ENCODE peak calls at places on chromosome 5, in seven cellular contexts. D is HCT116, S is GM12878, X is HepG2, W is SK-N-SH, P is K562, C is H1. Q is an unnamed sample.

GRCh38 chr5:141663506-141663905 is 12.3 kb upstream of the FCHSD1 start:
- DNase-seq in S (no peak), D (no peak), X (no peak), W (no peak), P (no peak), C (no peak), Q (no peak)

GRCh38 chr5:133924221-133924920 is 44.1 kb downstream of the C5orf15 start:
- DNase-seq in P (no peak), S (no peak), X (no peak), W (peak), D (no peak), C (no peak), Q (no peak)

GRCh38 chr5:137300411-137301240 is 198.5 kb downstream of the SPOCK1 start:
- DNase-seq in S (no peak), P (no peak), D (no peak), X (no peak), C (no peak), W (no peak), Q (no peak)

GRCh38 chr5:62260510-62260909 is 45.5 kb upstream of the KIF2A start:
- DNase-seq in S (no peak), W (no peak), C (no peak), X (no peak), D (no peak), P (no peak), Q (no peak)

GRCh38 chr5:1633605-1634336 is 110.0 kb upstream of the LPCAT1 start:
- DNase-seq in S (peak), P (peak), D (peak), C (peak), X (peak), W (peak), Q (peak)

GRCh38 chr5:134112726-134113571 is 1.5 kb upstream of the TCF7 start:
- DNase-seq in X (no peak), S (no peak), P (no peak), D (no peak), C (no peak), W (no peak), Q (no peak)

GRCh38 chr5:142517840-142518239 is 168.1 kb downstream of the FGF1 start:
- DNase-seq in D (no peak), C (no peak), P (no peak), W (no peak), X (peak), S (no peak), Q (no peak)

GRCh38 chr5:135578685-135579341 is at the start of gene CXCL14:
- DNase-seq in W (no peak), S (no peak), P (no peak), D (no peak), X (no peak), C (no peak), Q (no peak)

GRCh38 chr5:147481376-147481775 is 28.5 kb downstream of the DPYSL3 start:
- DNase-seq in P (no peak), C (no peak), S (no peak), X (no peak), W (no peak), D (no peak), Q (no peak)

GRCh38 chr5:88262116-88262515 is 6.5 kb downstream of the TMEM161B start:
- DNase-seq in D (no peak), W (no peak), X (no peak), C (no peak), P (no peak), S (no peak), Q (no peak)

GRCh38 chr5:142320851-142321560 is 3.8 kb downstream of the SPRY4 start:
- DNase-seq in D (no peak), W (peak), S (no peak), C (no peak), X (no peak), P (no peak), Q (no peak)

GRCh38 chr5:53422539-53422938 is 57.9 kb upstream of the FST start:
- DNase-seq in C (no peak), W (no peak), P (no peak), S (no peak), X (no peak), D (no peak), Q (no peak)

GRCh38 chr5:101390317-101390908 is 487.3 kb upstream of the ST8SIA4 start:
- DNase-seq in W (peak), X (peak), S (peak), D (peak), C (no peak), P (peak), Q (peak)

GRCh38 chr5:94614156-94614805 is 4.1 kb downstream of the KIAA0825 start:
- DNase-seq in P (no peak), C (no peak), S (no peak), X (no peak), D (no peak), W (no peak), Q (no peak)

GRCh38 chr5:173327084-173327947 is 898 bp downstream of the STC2 start:
- DNase-seq in S (no peak), W (peak), C (no peak), X (no peak), D (no peak), P (peak), Q (no peak)

GRCh38 chr5:98768160-98769005 is 5.1 kb upstream of the RGMB start:
- DNase-seq in P (peak), W (peak), C (peak), S (no peak), X (peak), D (no peak), Q (peak)

GRCh38 chr5:5658226-5658625 is 235.7 kb downstream of the ICE1 start:
- DNase-seq in W (no peak), C (no peak), X (no peak), D (no peak), S (peak), P (no peak), Q (no peak)

GRCh38 chr5:69030663-69031062 is 63.2 kb upstream of the SLC30A5 start:
- DNase-seq in X (no peak), W (peak), C (no peak), S (no peak), P (no peak), D (no peak), Q (no peak)

GRCh38 chr5:6085461-6085860 is 292.9 kb downstream of the MED10 start:
- DNase-seq in X (no peak), P (no peak), W (no peak), C (no peak), S (no peak), D (no peak), Q (no peak)

GRCh38 chr5:100623719-100624118 is 88.5 kb downstream of the FAM174A start:
- DNase-seq in W (no peak), P (no peak), X (no peak), D (no peak), C (no peak), S (no peak), Q (no peak)

GRCh38 chr5:28685794-28686193 is 1647.4 kb upstream of the CDH9 start:
- DNase-seq in W (no peak), P (no peak), D (no peak), S (no peak), C (no peak), X (no peak), Q (no peak)

GRCh38 chr5:172958268-172959046 is 767 bp upstream of the RPL26L1 start:
- DNase-seq in D (peak), P (peak), C (peak), X (peak), W (peak), S (no peak), Q (no peak)

GRCh38 chr5:10333154-10334006 is 20.1 kb upstream of the MARCHF6 start:
- DNase-seq in W (peak), D (no peak), S (no peak), P (no peak), X (no peak), C (no peak), Q (no peak)

GRCh38 chr5:133993152-133993548 is 11.6 kb downstream of the VDAC1 start:
- DNase-seq in C (no peak), S (no peak), P (no peak), X (no peak), D (no peak), W (no peak), Q (no peak)

GRCh38 chr5:107772418-107773310 is 101.9 kb upstream of the EFNA5 start:
- DNase-seq in D (no peak), C (no peak), P (no peak), X (no peak), S (no peak), W (peak), Q (no peak)

DNA sequence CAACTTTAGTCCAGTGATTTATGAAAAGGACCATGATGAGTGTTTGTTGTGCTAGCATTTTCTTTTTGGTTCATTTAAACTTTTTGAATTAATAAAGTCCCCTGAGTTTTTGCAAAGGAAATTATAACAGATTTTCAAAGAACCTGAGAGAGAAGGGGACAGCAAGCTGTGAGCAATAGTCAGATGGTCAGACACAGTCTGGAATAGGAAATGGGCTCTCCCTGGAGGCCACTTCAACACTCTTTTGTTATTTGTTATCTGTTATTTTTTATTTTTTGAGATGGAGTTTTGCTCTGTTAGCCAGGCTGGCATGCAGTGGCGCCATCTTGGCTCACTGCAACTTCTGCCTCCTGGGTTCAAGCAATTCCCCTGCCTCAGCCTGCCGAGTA is 171.1 kb downstream of the ARHGEF28 start:
- DNase-seq in C (no peak), S (no peak), D (no peak), W (no peak), P (no peak), X (no peak), Q (no peak)
- TF ChIP-seq SIN3A in C (no peak), S (no peak), D (no peak), W (no peak), P (no peak), X (no peak), Q (no peak)

DNA sequence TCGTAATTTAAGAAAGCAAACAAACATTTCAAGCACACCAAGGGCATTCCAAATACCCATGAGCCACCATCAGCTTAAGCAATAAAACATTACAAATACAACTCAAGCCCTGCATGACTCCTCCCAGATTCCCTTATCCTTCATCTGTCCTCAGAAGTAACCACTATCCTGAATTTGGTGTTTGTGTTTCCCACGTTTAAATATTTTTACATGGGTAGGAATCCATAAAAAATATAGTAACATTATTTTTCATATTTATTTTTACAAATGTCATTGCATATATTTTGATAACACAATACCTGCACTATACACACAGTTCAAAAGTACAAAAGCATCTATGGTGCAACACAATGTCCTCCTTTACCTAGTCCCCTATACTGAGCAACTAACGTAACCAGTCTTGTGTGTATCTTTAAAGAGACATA is 6.4 kb downstream of the PRKAA1 start:
- DNase-seq in S (no peak), W (no peak), X (peak), P (no peak), C (no peak), D (no peak), Q (no peak)
- TF ChIP-seq SIN3A in S (no peak), W (no peak), X (no peak), P (no peak), C (no peak), D (no peak), Q (no peak)

GRCh38 chr5:158074992-158075769 is 216.2 kb upstream of the CLINT1 start:
- DNase-seq in W (peak), D (peak), P (peak), S (no peak), C (peak), X (peak), Q (peak)
- TF ChIP-seq SIN3A in W (no peak), D (no peak), P (no peak), S (no peak), C (no peak), X (no peak), Q (no peak)

DNA sequence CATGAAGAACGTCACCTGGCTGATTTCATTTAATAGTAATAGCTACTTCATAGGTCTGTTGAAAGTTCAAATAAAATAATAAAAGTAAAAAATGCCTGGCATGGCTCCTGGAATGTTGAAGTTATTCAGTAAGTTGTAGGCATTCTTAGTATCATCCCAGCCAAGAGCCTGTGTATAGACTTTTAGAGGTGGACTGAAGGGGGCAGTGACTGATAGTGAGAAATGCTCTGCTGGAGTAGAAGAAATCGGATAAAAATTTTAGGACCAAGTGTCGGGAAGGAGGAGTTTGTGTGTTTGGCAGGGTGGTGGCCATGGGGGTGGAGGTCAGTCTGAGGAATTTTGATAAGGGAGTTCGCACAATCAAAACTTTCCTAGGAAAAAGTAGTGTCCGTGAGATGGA is 3.6 kb downstream of the ZFP2 start:
- DNase-seq in S (no peak), D (no peak), X (no peak), P (no peak), W (no peak), C (no peak), Q (no peak)
- TF ChIP-seq SIN3A in S (no peak), D (no peak), X (no peak), P (no peak), W (no peak), C (no peak), Q (no peak)

DNA sequence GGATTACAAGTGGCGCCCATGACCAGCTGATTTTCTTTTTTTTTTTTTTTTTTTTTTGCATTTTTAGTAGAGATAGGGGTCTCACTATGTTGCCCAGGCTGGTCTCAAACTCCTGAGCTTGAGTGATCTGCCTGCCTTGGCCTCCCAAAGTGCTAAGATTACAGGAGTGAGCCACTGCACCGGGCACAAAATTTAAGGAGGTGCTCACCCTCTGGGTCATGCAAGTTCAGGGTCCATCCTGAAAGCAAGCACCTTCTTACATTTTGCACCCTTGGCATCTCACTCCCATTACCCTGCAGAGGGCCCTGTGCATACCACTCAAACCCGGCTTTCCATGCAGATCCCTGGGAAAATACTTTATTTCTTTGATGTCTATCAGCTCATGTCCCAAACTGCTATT is 95.6 kb upstream of the ADRA1B start:
- DNase-seq in W (no peak), C (no peak), P (no peak), S (no peak), X (no peak), D (no peak), Q (no peak)
- TF ChIP-seq SIN3A in W (no peak), C (no peak), P (no peak), S (no peak), X (no peak), D (no peak), Q (no peak)

GRCh38 chr5:159923008-159923407 is 6.7 kb downstream of the ADRA1B start:
- DNase-seq in P (no peak), S (no peak), X (no peak), D (no peak), C (no peak), W (no peak), Q (no peak)

GRCh38 chr5:159933531-159934485 is 17.5 kb downstream of the ADRA1B start:
- DNase-seq in S (no peak), W (no peak), X (no peak), P (no peak), C (no peak), D (no peak), Q (no peak)

DNA sequence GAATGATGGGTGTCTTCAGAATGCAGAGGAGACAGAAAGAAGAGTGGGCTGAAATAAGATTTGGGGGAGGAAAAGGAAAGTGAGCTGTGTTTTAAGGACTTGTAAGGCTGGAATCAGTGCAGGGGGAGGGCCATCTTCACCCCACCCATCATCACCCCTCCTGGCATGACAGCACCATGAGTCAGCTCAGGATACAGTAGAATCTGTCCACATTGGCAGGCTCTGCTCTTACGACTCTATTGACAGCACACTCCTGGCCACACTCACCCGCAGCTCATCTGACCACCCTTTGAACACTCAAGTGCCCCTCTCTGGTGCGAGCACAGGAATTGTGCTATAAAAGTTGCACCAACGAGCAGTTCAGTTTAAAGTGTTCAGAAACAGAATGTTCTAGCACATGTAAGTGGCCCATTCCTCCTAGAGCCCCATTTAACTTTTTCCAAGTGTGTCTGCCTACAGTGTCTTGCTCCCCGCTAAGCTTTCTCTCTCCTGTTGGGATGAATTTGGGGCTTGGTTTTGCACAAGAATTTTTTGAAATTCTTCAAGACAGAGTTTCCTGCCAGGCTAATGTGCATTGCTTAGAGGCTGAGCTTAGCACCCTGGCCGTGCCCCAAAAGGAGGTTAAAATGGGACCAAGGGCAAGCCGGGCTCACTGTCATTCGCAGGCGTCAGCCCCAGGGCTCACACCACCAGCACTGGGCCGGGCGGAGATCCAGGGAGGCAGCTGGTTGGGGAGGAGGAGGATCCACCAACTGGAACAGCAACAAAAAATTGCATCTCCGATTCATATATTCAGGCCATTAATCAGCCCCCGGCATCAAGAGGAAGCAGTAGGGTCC is 12.1 kb downstream of the ADRA1B start:
- DNase-seq in D (peak), P (no peak), C (no peak), X (no peak), S (no peak), W (no peak), Q (peak)
- TF ChIP-seq SIN3A in D (no peak), P (no peak), C (no peak), X (no peak), S (no peak), W (no peak), Q (no peak)

GRCh38 chr5:43281840-43282658 is 31.2 kb downstream of the HMGCS1 start:
- DNase-seq in C (no peak), D (no peak), X (no peak), S (no peak), W (no peak), P (peak), Q (no peak)
- TF ChIP-seq SIN3A in C (no peak), D (no peak), X (no peak), S (no peak), W (no peak), P (no peak), Q (no peak)

GRCh38 chr5:23158179-23158578 is 305.0 kb upstream of the CDH12 start:
- DNase-seq in P (no peak), X (no peak), S (no peak), W (no peak), D (no peak), C (no peak), Q (no peak)
- TF ChIP-seq SIN3A in P (no peak), X (no peak), S (no peak), W (no peak), D (no peak), C (no peak), Q (no peak)

DNA sequence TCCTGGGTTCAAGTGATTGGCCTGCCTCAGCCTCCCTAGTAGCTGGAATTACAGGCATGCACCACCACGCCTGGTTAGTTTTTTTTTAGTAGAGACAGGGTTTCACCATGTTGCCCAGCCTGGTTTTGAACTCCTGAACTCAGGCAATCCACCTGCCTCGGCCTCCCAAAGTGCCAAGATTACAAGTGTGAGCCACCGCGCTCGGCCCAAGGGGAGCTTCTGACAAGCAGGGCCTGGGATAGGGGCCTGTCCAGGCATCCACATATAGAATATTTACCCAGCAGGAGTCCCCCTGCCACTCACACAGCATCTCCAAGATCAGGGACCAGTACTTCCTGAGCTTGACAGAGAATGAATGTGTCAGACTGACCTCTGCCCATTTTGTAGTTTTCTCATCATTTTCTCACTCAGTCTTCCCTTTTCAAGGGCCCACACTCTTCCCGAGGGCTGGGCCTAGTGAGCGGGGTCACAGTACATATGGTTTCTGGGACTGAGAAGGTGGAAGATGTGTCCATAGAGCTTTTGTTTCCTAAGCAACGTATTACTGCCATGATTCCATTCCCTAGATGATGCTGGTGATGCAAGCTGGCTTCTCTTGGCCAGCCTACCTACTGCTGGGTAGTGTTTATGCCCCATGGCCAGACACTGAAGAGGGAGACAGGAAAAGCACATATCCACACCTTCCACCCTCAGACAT is 9.9 kb downstream of the IRF1 start:
- DNase-seq in W (no peak), D (no peak), S (no peak), P (no peak), X (no peak), C (no peak), Q (no peak)
- TF ChIP-seq SIN3A in W (no peak), D (no peak), S (no peak), P (no peak), X (no peak), C (no peak), Q (no peak)